ENCODE peak calls at places on chromosomes 16 and 17, in ten cellular contexts. B is HEK293T, Y is neural progenitor cell, Q is SW 1271, C is GF-D8, A is esophagus squamous epithelium, K is GM10248, F is endothelial cell, G is heart right ventricle, U is fibroblast of mammary gland. E is an unnamed sample.

GRCh38 chr17:80916246-80916645 is 75.4 kb upstream of the CHMP6 start:
- DNase-seq in Y (no peak), U (no peak), C (no peak), A (no peak), B (no peak), F (no peak), K (no peak), G (no peak), Q (no peak), E (no peak)

GRCh38 chr16:19212059-19212458 is 44.0 kb downstream of the SYT17 start:
- DNase-seq in C (no peak), Q (no peak), F (no peak), B (no peak), U (no peak), A (no peak), Y (no peak), K (no peak), G (no peak), E (no peak)

GRCh38 chr16:12801511-12802042 is 2.1 kb downstream of the CPPED1 start:
- DNase-seq in A (no peak), K (peak; percentile 59), G (no peak), Q (no peak), C (peak; percentile 74), Y (no peak), U (peak; percentile 80), B (no peak), F (no peak), E (peak; percentile 78)

GRCh38 chr17:29717817-29718216 is 95.1 kb upstream of the CORO6 start:
- DNase-seq in Q (no peak), A (no peak), Y (no peak), C (no peak), F (no peak), U (no peak), K (no peak), G (no peak), B (no peak), E (no peak)

GRCh38 chr16:11857161-11857560 is 5.8 kb upstream of the RSL1D1 start:
- DNase-seq in G (no peak), Q (no peak), C (no peak), U (peak; percentile 73), F (no peak), K (no peak), B (no peak), A (no peak), Y (no peak), E (no peak)

GRCh38 chr16:88379694-88380040 is 3.1 kb upstream of the ZNF469 start:
- DNase-seq in Y (no peak), A (no peak), U (no peak), K (no peak), G (no peak), C (no peak), B (no peak), F (no peak), Q (no peak), E (no peak)

GRCh38 chr17:62916684-62917571 is 49.1 kb upstream of the TANC2 start:
- DNase-seq in F (no peak), U (peak; percentile 69), Y (no peak), K (no peak), G (no peak), Q (no peak), A (no peak), C (no peak), B (no peak), E (no peak)

GRCh38 chr17:45893725-45894021 is 681 bp upstream of the MAPT start:
- DNase-seq in U (no peak), K (no peak), A (no peak), B (no peak), F (no peak), C (no peak), Q (no peak), Y (no peak), G (no peak), E (no peak)

GRCh38 chr17:29241015-29241963 is 5.4 kb upstream of the CRYBA1 start:
- DNase-seq in Q (peak; percentile 87), U (peak; percentile 97), C (no peak), Y (peak; percentile 81), K (no peak), A (no peak), G (no peak), B (no peak), F (no peak), E (no peak)

GRCh38 chr16:14309001-14309886 is 238.1 kb downstream of the MRTFB start:
- DNase-seq in U (no peak), C (no peak), K (peak; percentile 47), G (no peak), A (no peak), Y (peak; percentile 42), B (no peak), Q (no peak), F (no peak), E (no peak)

GRCh38 chr17:73640691-73641090 is 3.6 kb downstream of the SDK2 start:
- DNase-seq in G (no peak), Q (no peak), U (no peak), A (no peak), K (no peak), C (no peak), Y (no peak), B (no peak), F (no peak), E (no peak)

GRCh38 chr16:85126731-85127662 is 14.7 kb upstream of the CIBAR2 start:
- DNase-seq in G (no peak), K (no peak), C (no peak), Y (peak; percentile 69), F (no peak), Q (no peak), U (peak; percentile 82), A (no peak), B (peak; percentile 47), E (no peak)

GRCh38 chr17:65088621-65089385 is 32.3 kb upstream of the GNA13 start:
- DNase-seq in B (no peak), G (no peak), F (no peak), U (peak; percentile 39), Y (no peak), K (no peak), C (no peak), Q (no peak), A (no peak), E (no peak)

GRCh38 chr17:78325076-78325712 is 34.7 kb downstream of the SOCS3 start:
- DNase-seq in G (peak; percentile 74), A (no peak), K (no peak), C (no peak), Y (peak; percentile 34), B (no peak), F (no peak), Q (no peak), U (peak; percentile 82), E (peak; percentile 60)

GRCh38 chr17:49946964-49947584 is 21.9 kb upstream of the DLX4 start:
- DNase-seq in K (no peak), B (no peak), Y (no peak), U (no peak), A (no peak), C (no peak), G (no peak), Q (no peak), F (no peak), E (no peak)

GRCh38 chr17:58658804-58659713 is 32.8 kb downstream of the TEX14 start:
- DNase-seq in G (peak; percentile 92), Y (peak; percentile 86), K (peak; percentile 85), C (no peak), U (peak; percentile 97), A (peak; percentile 54), F (peak; percentile 75), Q (no peak), B (peak; percentile 87), E (peak; percentile 85)

E was measured in testis.